ENCODE peak calls at places on chromosomes 13 and 19, in nine cellular contexts. One of them, this sample, is unnamed.

GRCh38 chr19:19900124-19900523 is 622 bp upstream of the ZNF93 start:
- DNase-seq in lower lobe of right lung: no peak
- DNase-seq in HEK293T: no peak
- DNase-seq in hypothalamus: no peak
- DNase-seq in MCF 10A: no peak
- DNase-seq in sciatic nerve: no peak
- DNase-seq in stimulated activated CD8-positive, alpha-beta memory T cell treated with anti-CD3 and anti-CD28 coated beads, Interleukin-12 subunit alpha, Interleukin-12 subunit beta, amount 100 ng/mL, for 4 hours: no peak
- DNase-seq in neural crest cell: no peak
- DNase-seq in esophagus muscularis mucosa: no peak
- DNase-seq in this sample: no peak

GRCh38 chr19:1259873-1260748 is 9.0 kb upstream of the CIRBP start:
- DNase-seq in lower lobe of right lung: peak
- DNase-seq in HEK293T: no peak
- DNase-seq in hypothalamus: no peak
- DNase-seq in MCF 10A: peak
- DNase-seq in sciatic nerve: no peak
- DNase-seq in stimulated activated CD8-positive, alpha-beta memory T cell treated with anti-CD3 and anti-CD28 coated beads, Interleukin-12 subunit alpha, Interleukin-12 subunit beta, amount 100 ng/mL, for 4 hours: peak
- DNase-seq in neural crest cell: no peak
- DNase-seq in esophagus muscularis mucosa: no peak
- DNase-seq in this sample: peak

GRCh38 chr13:93529961-93530360 is 303.4 kb downstream of the GPC6 start:
- DNase-seq in lower lobe of right lung: no peak
- DNase-seq in HEK293T: no peak
- DNase-seq in hypothalamus: no peak
- DNase-seq in MCF 10A: peak
- DNase-seq in sciatic nerve: no peak
- DNase-seq in stimulated activated CD8-positive, alpha-beta memory T cell treated with anti-CD3 and anti-CD28 coated beads, Interleukin-12 subunit alpha, Interleukin-12 subunit beta, amount 100 ng/mL, for 4 hours: no peak
- DNase-seq in neural crest cell: no peak
- DNase-seq in esophagus muscularis mucosa: no peak
- DNase-seq in this sample: no peak

GRCh38 chr13:98834254-98834960 is 81.9 kb upstream of the SLC15A1 start:
- DNase-seq in lower lobe of right lung: no peak
- DNase-seq in HEK293T: no peak
- DNase-seq in hypothalamus: no peak
- DNase-seq in MCF 10A: no peak
- DNase-seq in sciatic nerve: no peak
- DNase-seq in stimulated activated CD8-positive, alpha-beta memory T cell treated with anti-CD3 and anti-CD28 coated beads, Interleukin-12 subunit alpha, Interleukin-12 subunit beta, amount 100 ng/mL, for 4 hours: no peak
- DNase-seq in neural crest cell: no peak
- DNase-seq in esophagus muscularis mucosa: no peak
- DNase-seq in this sample: no peak

GRCh38 chr13:46893820-46894533 is 2.9 kb downstream of the HTR2A start:
- DNase-seq in lower lobe of right lung: peak
- DNase-seq in HEK293T: peak
- DNase-seq in hypothalamus: peak
- DNase-seq in MCF 10A: peak
- DNase-seq in sciatic nerve: peak
- DNase-seq in stimulated activated CD8-positive, alpha-beta memory T cell treated with anti-CD3 and anti-CD28 coated beads, Interleukin-12 subunit alpha, Interleukin-12 subunit beta, amount 100 ng/mL, for 4 hours: peak
- DNase-seq in neural crest cell: peak
- DNase-seq in esophagus muscularis mucosa: no peak
- DNase-seq in this sample: peak

GRCh38 chr19:19386373-19386869 is 19.1 kb upstream of the GATAD2A start:
- DNase-seq in lower lobe of right lung: no peak
- DNase-seq in HEK293T: no peak
- DNase-seq in hypothalamus: no peak
- DNase-seq in MCF 10A: no peak
- DNase-seq in sciatic nerve: no peak
- DNase-seq in stimulated activated CD8-positive, alpha-beta memory T cell treated with anti-CD3 and anti-CD28 coated beads, Interleukin-12 subunit alpha, Interleukin-12 subunit beta, amount 100 ng/mL, for 4 hours: no peak
- DNase-seq in neural crest cell: no peak
- DNase-seq in esophagus muscularis mucosa: no peak
- DNase-seq in this sample: no peak

GRCh38 chr13:86282450-86282849 is 483.2 kb upstream of the SLITRK6 start:
- DNase-seq in lower lobe of right lung: no peak
- DNase-seq in HEK293T: no peak
- DNase-seq in hypothalamus: no peak
- DNase-seq in MCF 10A: peak
- DNase-seq in sciatic nerve: no peak
- DNase-seq in stimulated activated CD8-positive, alpha-beta memory T cell treated with anti-CD3 and anti-CD28 coated beads, Interleukin-12 subunit alpha, Interleukin-12 subunit beta, amount 100 ng/mL, for 4 hours: no peak
- DNase-seq in neural crest cell: no peak
- DNase-seq in esophagus muscularis mucosa: no peak
- DNase-seq in this sample: no peak

GRCh38 chr19:16518061-16518460 is 21.9 kb downstream of the C19orf44 start:
- DNase-seq in lower lobe of right lung: no peak
- DNase-seq in HEK293T: no peak
- DNase-seq in hypothalamus: no peak
- DNase-seq in MCF 10A: no peak
- DNase-seq in sciatic nerve: no peak
- DNase-seq in stimulated activated CD8-positive, alpha-beta memory T cell treated with anti-CD3 and anti-CD28 coated beads, Interleukin-12 subunit alpha, Interleukin-12 subunit beta, amount 100 ng/mL, for 4 hours: no peak
- DNase-seq in neural crest cell: no peak
- DNase-seq in esophagus muscularis mucosa: no peak
- DNase-seq in this sample: no peak

GRCh38 chr19:48634424-48635262 is 2.5 kb downstream of the DBP start:
- DNase-seq in lower lobe of right lung: peak
- DNase-seq in HEK293T: peak
- DNase-seq in hypothalamus: peak
- DNase-seq in MCF 10A: peak
- DNase-seq in sciatic nerve: peak
- DNase-seq in stimulated activated CD8-positive, alpha-beta memory T cell treated with anti-CD3 and anti-CD28 coated beads, Interleukin-12 subunit alpha, Interleukin-12 subunit beta, amount 100 ng/mL, for 4 hours: peak
- DNase-seq in neural crest cell: peak
- DNase-seq in esophagus muscularis mucosa: peak
- DNase-seq in this sample: peak

GRCh38 chr19:48498922-48499321 is 12.7 kb downstream of the LMTK3 start:
- DNase-seq in lower lobe of right lung: no peak
- DNase-seq in HEK293T: no peak
- DNase-seq in hypothalamus: no peak
- DNase-seq in MCF 10A: no peak
- DNase-seq in sciatic nerve: no peak
- DNase-seq in stimulated activated CD8-positive, alpha-beta memory T cell treated with anti-CD3 and anti-CD28 coated beads, Interleukin-12 subunit alpha, Interleukin-12 subunit beta, amount 100 ng/mL, for 4 hours: no peak
- DNase-seq in neural crest cell: no peak
- DNase-seq in esophagus muscularis mucosa: no peak
- DNase-seq in this sample: no peak

GRCh38 chr13:113815151-113816058 is 48.5 kb downstream of the GAS6 start:
- DNase-seq in lower lobe of right lung: no peak
- DNase-seq in HEK293T: no peak
- DNase-seq in hypothalamus: no peak
- DNase-seq in MCF 10A: no peak
- DNase-seq in sciatic nerve: no peak
- DNase-seq in stimulated activated CD8-positive, alpha-beta memory T cell treated with anti-CD3 and anti-CD28 coated beads, Interleukin-12 subunit alpha, Interleukin-12 subunit beta, amount 100 ng/mL, for 4 hours: no peak
- DNase-seq in neural crest cell: no peak
- DNase-seq in esophagus muscularis mucosa: no peak
- DNase-seq in this sample: no peak

GRCh38 chr13:37602743-37603381 is 4.3 kb upstream of the POSTN start:
- DNase-seq in lower lobe of right lung: no peak
- DNase-seq in HEK293T: no peak
- DNase-seq in hypothalamus: no peak
- DNase-seq in MCF 10A: peak
- DNase-seq in sciatic nerve: no peak
- DNase-seq in stimulated activated CD8-positive, alpha-beta memory T cell treated with anti-CD3 and anti-CD28 coated beads, Interleukin-12 subunit alpha, Interleukin-12 subunit beta, amount 100 ng/mL, for 4 hours: no peak
- DNase-seq in neural crest cell: no peak
- DNase-seq in esophagus muscularis mucosa: no peak
- DNase-seq in this sample: no peak

GRCh38 chr19:46748325-46749109 is 2.3 kb upstream of the STRN4 start:
- DNase-seq in lower lobe of right lung: peak
- DNase-seq in HEK293T: peak
- DNase-seq in hypothalamus: no peak
- DNase-seq in MCF 10A: peak
- DNase-seq in sciatic nerve: peak
- DNase-seq in stimulated activated CD8-positive, alpha-beta memory T cell treated with anti-CD3 and anti-CD28 coated beads, Interleukin-12 subunit alpha, Interleukin-12 subunit beta, amount 100 ng/mL, for 4 hours: peak
- DNase-seq in neural crest cell: peak
- DNase-seq in esophagus muscularis mucosa: no peak
- DNase-seq in this sample: peak

GRCh38 chr13:58085819-58086218 is 454.3 kb downstream of the PCDH17 start:
- DNase-seq in lower lobe of right lung: no peak
- DNase-seq in HEK293T: no peak
- DNase-seq in hypothalamus: no peak
- DNase-seq in MCF 10A: no peak
- DNase-seq in sciatic nerve: no peak
- DNase-seq in stimulated activated CD8-positive, alpha-beta memory T cell treated with anti-CD3 and anti-CD28 coated beads, Interleukin-12 subunit alpha, Interleukin-12 subunit beta, amount 100 ng/mL, for 4 hours: no peak
- DNase-seq in neural crest cell: no peak
- DNase-seq in esophagus muscularis mucosa: no peak
- DNase-seq in this sample: no peak

GRCh38 chr13:26459276-26460131 is 98.0 kb upstream of the WASF3 start:
- DNase-seq in lower lobe of right lung: no peak
- DNase-seq in HEK293T: no peak
- DNase-seq in hypothalamus: no peak
- DNase-seq in MCF 10A: no peak
- DNase-seq in sciatic nerve: no peak
- DNase-seq in stimulated activated CD8-positive, alpha-beta memory T cell treated with anti-CD3 and anti-CD28 coated beads, Interleukin-12 subunit alpha, Interleukin-12 subunit beta, amount 100 ng/mL, for 4 hours: no peak
- DNase-seq in neural crest cell: no peak
- DNase-seq in esophagus muscularis mucosa: peak
- DNase-seq in this sample: no peak

This sample was measured in natural killer cell treated with Interleukin-12 subunit alpha and Interleukin-12 subunit beta and Interleukin-15 and Interleukin-18, amount 100 ng/mL, for 72 hours.